ENCODE peak calls at places on chromosomes 2 and 18, in four cellular contexts. Y, W, T and Z are unnamed samples. For H3K36me3, the result is how much of the 10 kb centered on the place peaks cover.

GRCh38 chr2:42250925-42251324 is 81.8 kb downstream of the EML4 start:
- DNase-seq in W (no peak), Y (no peak), T (no peak), Z (no peak)

GRCh38 chr2:169999041-169999440 is 171.8 kb downstream of the UBR3 start:
- DNase-seq in T (no peak), Y (no peak), W (no peak), Z (no peak)

GRCh38 chr2:86078801-86079545 is 26.7 kb downstream of the POLR1A start:
- DNase-seq in Y (peak), T (no peak), W (no peak), Z (peak)

GRCh38 chr18:72871091-72871490 is 3.3 kb upstream of the NETO1 start:
- DNase-seq in T (no peak), Y (no peak), W (no peak), Z (no peak)

GRCh38 chr2:120262761-120263428 is 10.2 kb downstream of the RALB start:
- DNase-seq in T (no peak), W (no peak), Y (peak), Z (no peak)

GRCh38 chr2:113169002-113169530 is 4.7 kb upstream of the PSD4 start:
- DNase-seq in Y (no peak), T (no peak), W (no peak), Z (no peak)

GRCh38 chr18:57050314-57050949 is 96.5 kb upstream of the BOD1L2 start:
- DNase-seq in W (no peak), T (no peak), Y (no peak), Z (peak)

GRCh38 chr2:172423120-172423519 is 4.3 kb upstream of the ITGA6 start:
- DNase-seq in Y (no peak), T (no peak), W (no peak), Z (no peak)

GRCh38 chr2:33209976-33210375 is 263.2 kb downstream of the LTBP1 start:
- DNase-seq in T (no peak), W (no peak), Y (peak), Z (no peak)

GRCh38 chr2:47658646-47659320 is 124.2 kb upstream of the MSH6 start:
- DNase-seq in Y (no peak), T (no peak), W (no peak), Z (no peak)

GRCh38 chr2:47660167-47660566 is 122.8 kb upstream of the MSH6 start:
- DNase-seq in T (no peak), Y (no peak), W (no peak), Z (no peak)

GRCh38 chr2:47664817-47665216 is 118.1 kb upstream of the MSH6 start:
- DNase-seq in Y (peak), T (no peak), W (peak), Z (no peak)

GRCh38 chr2:47661310-47661709 is 121.6 kb upstream of the MSH6 start:
- DNase-seq in W (no peak), T (no peak), Y (no peak), Z (no peak)

GRCh38 chr2:47662547-47662946 is 120.4 kb upstream of the MSH6 start:
- DNase-seq in Y (no peak), W (peak), T (no peak), Z (no peak)
- H3K4me2 ChIP-seq in Y (no peak), W (peak), T (no peak), Z (no peak)

DNA sequence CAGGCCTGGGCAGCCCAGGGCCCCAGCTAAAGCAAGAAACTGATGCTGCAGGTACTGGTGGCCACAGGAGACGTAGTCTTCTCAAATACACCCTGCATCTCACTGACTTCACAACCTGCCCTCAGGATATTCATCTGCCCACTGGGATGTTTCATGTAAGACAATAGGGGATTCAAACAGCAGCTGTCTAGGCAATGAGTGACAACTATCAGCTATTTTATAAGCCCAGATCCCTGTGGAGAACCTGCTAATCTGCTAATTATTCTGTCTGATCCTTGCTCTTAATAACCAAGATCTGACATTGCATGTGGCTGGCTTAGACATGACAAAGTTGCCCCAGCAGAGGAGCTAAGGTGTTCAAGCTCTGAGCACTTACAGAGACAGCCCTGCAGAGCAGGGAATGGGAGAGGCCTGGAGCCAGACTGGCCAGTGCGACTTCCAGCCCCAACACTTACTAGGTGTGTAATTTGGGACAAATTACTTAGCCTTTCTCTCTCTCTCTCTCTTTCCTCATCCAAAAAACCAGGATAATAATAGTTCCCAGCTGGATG is 28.6 kb downstream of the SIGLEC15 start:
- DNase-seq in T (no peak), W (no peak), Y (no peak), Z (no peak)
- H3K36me3 ChIP-seq in T (under half), W (under half), Y (under half), Z (under half)

GRCh38 chr2:68646303-68646702 is 2.9 kb downstream of the PROKR1 start:
- DNase-seq in Y (peak), T (peak), W (no peak), Z (no peak)

GRCh38 chr2:68645523-68645922 is 2.1 kb downstream of the PROKR1 start:
- DNase-seq in Y (no peak), W (no peak), T (no peak), Z (no peak)

GRCh38 chr2:68643011-68643873 is at the start of gene PROKR1:
- DNase-seq in T (no peak), W (peak), Y (peak), Z (peak)

DNA sequence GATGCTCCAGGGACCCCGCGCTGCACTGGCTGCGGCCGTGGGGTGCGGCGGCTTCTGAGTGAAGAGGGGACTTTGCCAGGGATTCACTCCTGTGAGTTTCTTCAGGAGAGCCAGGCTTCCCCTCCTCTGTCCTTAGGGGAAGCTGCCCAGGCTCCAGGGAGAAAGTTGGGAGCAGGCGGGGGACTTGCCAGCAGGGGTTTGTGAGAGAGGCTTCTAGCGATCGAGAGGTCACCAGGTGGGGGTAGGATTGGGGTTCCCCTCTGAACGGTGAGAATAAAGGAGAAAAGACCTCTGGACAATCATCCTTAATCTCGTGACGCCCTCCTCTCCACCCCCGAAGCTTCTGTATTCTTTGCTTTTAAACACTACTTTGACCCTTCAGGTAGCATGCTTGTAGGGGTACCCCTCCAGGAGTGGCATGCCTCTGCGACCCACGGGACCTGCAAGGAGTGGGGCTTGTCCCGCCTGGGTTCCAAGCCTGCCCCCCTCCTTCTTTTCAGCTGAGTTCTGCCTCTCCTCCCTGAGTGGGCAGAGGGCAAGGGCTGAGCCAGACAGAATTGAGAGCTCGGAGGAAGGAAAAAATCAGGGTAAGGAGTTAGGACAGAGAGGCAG is 601 bp downstream of the PROKR1 start:
- DNase-seq in Y (no peak), W (no peak), T (no peak), Z (no peak)
- TF ChIP-seq EZH2 in Y (no peak), W (peak), T (no peak), Z (no peak)

DNA sequence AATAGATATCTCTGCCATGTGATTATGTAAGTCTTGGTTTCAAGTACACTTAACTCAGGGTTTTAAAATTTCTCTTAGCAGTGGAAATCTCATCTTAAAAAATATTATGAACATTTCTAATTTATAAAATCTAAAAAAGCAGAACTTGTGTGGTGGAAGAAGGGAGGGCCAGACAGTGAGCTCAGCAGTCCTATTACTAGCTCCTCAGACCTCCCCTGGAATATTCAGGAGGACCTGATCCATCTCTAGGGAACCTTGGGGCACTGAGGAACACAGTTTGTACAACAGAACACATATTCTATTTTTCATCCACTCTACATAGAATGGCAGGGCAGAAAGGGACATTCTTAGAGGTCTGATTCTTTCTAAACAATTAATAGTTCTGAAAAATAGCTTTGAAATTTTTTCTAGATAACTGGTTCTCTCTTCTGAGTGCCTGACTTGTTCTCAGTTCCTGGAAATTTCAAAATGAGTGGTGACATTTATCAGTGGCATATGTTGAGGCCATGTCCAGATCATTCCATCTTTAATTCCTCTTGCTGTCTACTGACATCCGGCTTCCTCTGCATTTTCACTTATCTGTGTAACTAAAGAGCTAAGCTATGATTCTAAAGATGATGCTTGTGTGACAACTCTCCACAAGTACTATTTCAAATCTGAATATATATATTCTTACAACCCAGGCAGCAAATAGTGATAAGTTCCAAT is 8.2 kb upstream of the MAP4K4 start:
- DNase-seq in W (no peak), T (no peak), Y (peak), Z (no peak)
- H3K4me2 ChIP-seq in W (no peak), T (no peak), Y (peak), Z (peak)

DNA sequence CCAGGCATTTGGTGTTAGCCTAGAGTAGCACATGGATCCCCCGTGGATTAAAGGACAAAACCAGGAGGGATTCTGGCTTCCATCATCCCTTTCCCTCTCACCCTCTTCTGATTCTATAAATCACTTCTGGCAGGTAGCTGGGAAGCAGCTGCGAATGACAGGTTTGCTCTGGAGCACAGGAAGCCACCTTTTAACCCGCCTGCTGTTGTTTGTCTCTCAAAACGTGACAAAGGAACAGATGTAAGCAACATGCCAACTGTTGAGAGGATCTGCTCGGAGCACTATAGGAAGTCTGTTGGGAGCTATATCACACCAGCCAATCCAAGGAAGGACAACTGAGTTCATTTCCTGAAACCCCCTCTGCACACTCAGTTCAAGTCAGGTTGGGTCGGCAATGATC is 101.9 kb downstream of the ACTR2 start:
- DNase-seq in T (no peak), W (peak), Y (no peak), Z (no peak)
- H3K36me3 ChIP-seq in T (under half), W (under half), Y (half or more), Z (under half)

GRCh38 chr2:94861308-94862152 is 9.7 kb upstream of the TEKT4 start:
- DNase-seq in T (no peak), W (peak), Y (no peak), Z (no peak)
- TF ChIP-seq EZH2 in T (no peak), W (peak), Y (no peak), Z (no peak)

GRCh38 chr2:203553784-203554183 is 18.7 kb upstream of the RAPH1 start:
- DNase-seq in Y (no peak), W (no peak), T (no peak), Z (no peak)

GRCh38 chr2:203551653-203552250 is 16.7 kb upstream of the RAPH1 start:
- DNase-seq in W (peak), Y (no peak), T (no peak), Z (peak)

GRCh38 chr2:203547356-203547755 is 12.3 kb upstream of the RAPH1 start:
- DNase-seq in Y (no peak), W (no peak), T (no peak), Z (no peak)

GRCh38 chr2:203548887-203549286 is 13.8 kb upstream of the RAPH1 start:
- DNase-seq in Y (no peak), T (no peak), W (peak), Z (no peak)

GRCh38 chr2:203549406-203549805 is 14.3 kb upstream of the RAPH1 start:
- DNase-seq in T (no peak), W (no peak), Y (no peak), Z (no peak)
- H3K4me2 ChIP-seq in T (no peak), W (no peak), Y (no peak), Z (no peak)